ENCODE peak calls at places on chromosomes 13 and 19, in six cellular contexts. C, A, T, E, H and P are unnamed samples.

GRCh38 chr13:66673401-66673800 is 556.7 kb downstream of the PCDH9 start:
- DNase-seq in E (no peak), C (no peak), H (no peak), A (no peak), T (peak), P (no peak)

GRCh38 chr19:46661020-46661731 is at the start of gene DACT3:
- DNase-seq in C (peak), A (peak), H (peak), E (peak), T (peak), P (peak)

GRCh38 chr13:69556540-69557196 is 551.0 kb upstream of the ATXN8OS start:
- DNase-seq in H (no peak), T (no peak), A (no peak), E (no peak), C (no peak), P (no peak)

GRCh38 chr19:13208964-13209796 is 59.0 kb downstream of the IER2 start:
- DNase-seq in C (no peak), A (no peak), H (peak), E (no peak), T (no peak), P (no peak)

GRCh38 chr13:96020941-96021340 is 32.3 kb downstream of the UGGT2 start:
- DNase-seq in A (no peak), T (peak), H (no peak), E (no peak), C (no peak), P (no peak)

GRCh38 chr19:39745645-39746044 is 7.8 kb upstream of the CLC start:
- DNase-seq in A (no peak), T (no peak), E (no peak), H (no peak), C (no peak), P (no peak)

GRCh38 chr19:56983148-56983547 is 136.6 kb upstream of the USP29 start:
- DNase-seq in C (no peak), T (no peak), E (no peak), A (no peak), H (no peak), P (peak)

GRCh38 chr13:93235258-93236015 is 8.8 kb downstream of the GPC6 start:
- DNase-seq in T (no peak), H (no peak), E (no peak), C (no peak), A (no peak), P (no peak)

GRCh38 chr19:3343619-3344502 is 22.5 kb upstream of the NFIC start:
- DNase-seq in C (no peak), H (no peak), A (peak), E (peak), T (peak), P (no peak)

GRCh38 chr19:13729859-13730258 is 34.5 kb upstream of the MRI1 start:
- DNase-seq in T (no peak), C (no peak), H (no peak), A (no peak), E (peak), P (no peak)

GRCh38 chr19:3656747-3657394 is 30.3 kb upstream of the CACTIN start:
- DNase-seq in C (no peak), E (no peak), A (no peak), H (no peak), T (no peak), P (no peak)

GRCh38 chr19:35363001-35363590 is 4.8 kb downstream of the FFAR3 start:
- DNase-seq in T (no peak), E (no peak), C (no peak), A (no peak), H (no peak), P (no peak)

GRCh38 chr13:114034481-114034891 is 60.6 kb upstream of the C13orf46 start:
- DNase-seq in E (no peak), A (no peak), T (no peak), H (no peak), C (no peak), P (no peak)

GRCh38 chr13:40624338-40624737 is 42.1 kb downstream of the FOXO1 start:
- DNase-seq in E (no peak), H (no peak), C (no peak), A (no peak), T (no peak), P (no peak)

GRCh38 chr19:40705950-40706619 is 10.6 kb downstream of the COQ8B start:
- DNase-seq in H (no peak), T (no peak), E (no peak), C (no peak), A (no peak), P (no peak)

GRCh38 chr13:24923305-24923640 is 159.3 kb downstream of the RNF17 start:
- DNase-seq in A (no peak), H (no peak), C (peak), T (no peak), E (no peak), P (no peak)

GRCh38 chr13:46369506-46370268 is 17.4 kb downstream of the RUBCNL start:
- DNase-seq in H (no peak), T (no peak), E (no peak), A (no peak), C (no peak), P (no peak)

GRCh38 chr19:47284324-47284899 is 9.7 kb downstream of the INAFM1 start:
- DNase-seq in C (no peak), A (no peak), H (peak), T (peak), E (peak), P (peak)

GRCh38 chr13:73336789-73337188 is 278.0 kb downstream of the KLF5 start:
- DNase-seq in A (no peak), T (peak), H (no peak), C (no peak), E (no peak), P (no peak)
- H3K9ac ChIP-seq in A (no peak), T (no peak), H (no peak), C (no peak), E (no peak), P (no peak)

GRCh38 chr19:1787116-1787515 is 25.0 kb downstream of the ATP8B3 start:
- DNase-seq in A (no peak), E (no peak), T (no peak), C (no peak), H (no peak), P (no peak)
- TF ChIP-seq ZNF274 in A (no peak), E (no peak), T (no peak), C (no peak), H (no peak), P (no peak)

GRCh38 chr13:45143346-45143751 is 23.0 kb downstream of the GTF2F2 start:
- DNase-seq in H (no peak), T (no peak), C (no peak), A (peak), E (no peak), P (no peak)
- TF ChIP-seq YY1 in H (no peak), T (no peak), C (no peak), A (no peak), E (no peak), P (no peak)

GRCh38 chr13:110616103-110617101 is 1.1 kb downstream of the NAXD start:
- DNase-seq in T (peak), A (peak), H (peak), C (no peak), E (peak), P (no peak)

GRCh38 chr13:110615322-110616102 is at the start of gene NAXD:
- DNase-seq in C (peak), T (peak), A (peak), H (peak), E (peak), P (peak)

GRCh38 chr13:110618167-110618566 is 2.8 kb downstream of the NAXD start:
- DNase-seq in H (no peak), A (no peak), C (no peak), E (no peak), T (no peak), P (no peak)

GRCh38 chr13:110618780-110619179 is 3.4 kb downstream of the NAXD start:
- DNase-seq in A (no peak), C (no peak), E (no peak), H (no peak), T (no peak), P (no peak)

GRCh38 chr13:110617326-110618072 is 2.2 kb downstream of the NAXD start:
- DNase-seq in C (no peak), A (no peak), H (no peak), E (no peak), T (peak), P (peak)
- H3K9ac ChIP-seq in C (no peak), A (no peak), H (no peak), E (peak), T (peak), P (peak)